ENCODE peak calls at places on chromosome 11, in eight cellular contexts. R is transverse colon, T is A549, U is H1, Q is SK-N-SH, Z is stomach, E is K562, K is esophagus muscularis mucosa. F is an unnamed sample.

GRCh38 chr11:58999291-58999680 is 60.0 kb downstream of the GLYATL1 start:
- DNase-seq in K (no peak), T (no peak), U (no peak), E (no peak), Q (no peak), R (no peak), Z (no peak), F (no peak)

GRCh38 chr11:33687733-33688479 is 12.7 kb downstream of the C11orf91 start:
- DNase-seq in R (no peak), Q (peak), Z (no peak), U (peak), K (no peak), E (peak), T (peak), F (no peak)

GRCh38 chr11:110366234-110366633 is 63.5 kb upstream of the FDX1 start:
- DNase-seq in T (no peak), Z (peak), Q (no peak), K (no peak), E (no peak), U (no peak), R (no peak), F (peak)

GRCh38 chr11:111629499-111629898 is 27.2 kb downstream of the SIK2 start:
- DNase-seq in E (no peak), T (no peak), Z (no peak), Q (no peak), R (no peak), U (no peak), K (no peak), F (no peak)

GRCh38 chr11:34331736-34332135 is 26.1 kb downstream of the ABTB2 start:
- DNase-seq in U (no peak), Q (no peak), E (no peak), Z (no peak), T (peak), K (no peak), R (no peak), F (no peak)

GRCh38 chr11:122137081-122137793 is 21.2 kb upstream of the BLID start:
- DNase-seq in R (no peak), Z (no peak), E (no peak), T (no peak), Q (no peak), U (no peak), K (no peak), F (no peak)

GRCh38 chr11:43708776-43709175 is 28.2 kb downstream of the HSD17B12 start:
- DNase-seq in K (no peak), Z (no peak), T (no peak), E (no peak), R (no peak), U (no peak), Q (peak), F (no peak)

GRCh38 chr11:126282361-126282741 is 542 bp upstream of the TIRAP start:
- DNase-seq in E (peak), U (peak), Q (peak), R (peak), K (no peak), T (no peak), Z (peak), F (peak)

GRCh38 chr11:70824590-70825300 is 426.4 kb downstream of the CTTN start:
- DNase-seq in E (no peak), U (no peak), R (no peak), K (no peak), T (no peak), Z (no peak), Q (peak), F (no peak)

GRCh38 chr11:123429851-123430735 is at the start of gene GRAMD1B:
- DNase-seq in U (peak), T (peak), Q (peak), K (no peak), Z (peak), E (no peak), R (peak), F (peak)

GRCh38 chr11:123590296-123590912 is 64.0 kb downstream of the SCN3B start:
- DNase-seq in Z (peak), T (peak), R (peak), K (no peak), Q (no peak), U (no peak), E (no peak), F (no peak)

GRCh38 chr11:36997656-36998055 is 399.6 kb upstream of the RAG2 start:
- DNase-seq in U (no peak), T (no peak), R (no peak), E (no peak), K (no peak), Z (no peak), Q (peak), F (no peak)

GRCh38 chr11:12211331-12212065 is 101.1 kb downstream of the MICAL2 start:
- DNase-seq in T (no peak), R (no peak), U (no peak), Z (no peak), K (no peak), E (no peak), Q (no peak), F (no peak)

GRCh38 chr11:111329306-111330204 is 31.2 kb downstream of the POU2AF3 start:
- DNase-seq in T (no peak), Q (no peak), R (no peak), E (no peak), K (no peak), U (no peak), Z (no peak), F (peak)

GRCh38 chr11:59555601-59556114 is 44.3 kb downstream of the OR4D9 start:
- DNase-seq in T (no peak), U (no peak), Q (peak), Z (no peak), R (no peak), K (no peak), E (no peak), F (no peak)

GRCh38 chr11:17208257-17208999 is 642 bp upstream of the PIK3C2A start:
- DNase-seq in Q (peak), E (no peak), R (peak), Z (peak), T (peak), U (no peak), K (peak), F (no peak)

GRCh38 chr11:75063732-75064314 is 32.9 kb downstream of the OR2AT4 start:
- DNase-seq in E (no peak), R (no peak), U (no peak), K (no peak), T (no peak), Q (no peak), Z (no peak), F (no peak)

GRCh38 chr11:127618721-127619120 is 618.2 kb upstream of the KIRREL3 start:
- DNase-seq in Z (no peak), E (no peak), T (no peak), K (no peak), U (no peak), R (no peak), Q (no peak), F (no peak)

GRCh38 chr11:17543574-17544180 is 539 bp downstream of the USH1C start:
- DNase-seq in U (no peak), R (peak), E (no peak), Q (no peak), Z (no peak), T (no peak), K (no peak), F (no peak)

GRCh38 chr11:8011981-8012444 is 24.9 kb downstream of the EIF3F start:
- DNase-seq in Z (no peak), Q (no peak), E (no peak), K (peak), U (no peak), T (no peak), R (no peak), F (no peak)

GRCh38 chr11:60485987-60486386 is 6.6 kb upstream of the MS4A12 start:
- DNase-seq in E (peak), Q (peak), Z (peak), R (peak), T (peak), U (peak), K (no peak), F (no peak)

GRCh38 chr11:129631201-129631600 is 184.4 kb upstream of the TMEM45B start:
- DNase-seq in T (no peak), Z (no peak), K (no peak), E (no peak), Q (no peak), R (no peak), U (no peak), F (no peak)

GRCh38 chr11:12166299-12167092 is 56.1 kb downstream of the MICAL2 start:
- DNase-seq in T (no peak), U (no peak), Z (no peak), R (no peak), Q (no peak), K (no peak), E (no peak), F (no peak)

GRCh38 chr11:36073411-36074203 is 129.7 kb downstream of the LDLRAD3 start:
- DNase-seq in T (no peak), U (no peak), R (no peak), K (no peak), E (no peak), Z (peak), Q (peak), F (peak)

GRCh38 chr11:69306821-69307220 is 12.9 kb downstream of the MYEOV start:
- DNase-seq in U (no peak), E (no peak), Z (no peak), R (no peak), T (no peak), Q (no peak), K (no peak), F (no peak)

GRCh38 chr11:73577496-73577917 is 20.4 kb downstream of the FAM168A start:
- DNase-seq in Q (peak), K (no peak), E (no peak), U (no peak), Z (no peak), R (no peak), T (no peak), F (no peak)

DNA sequence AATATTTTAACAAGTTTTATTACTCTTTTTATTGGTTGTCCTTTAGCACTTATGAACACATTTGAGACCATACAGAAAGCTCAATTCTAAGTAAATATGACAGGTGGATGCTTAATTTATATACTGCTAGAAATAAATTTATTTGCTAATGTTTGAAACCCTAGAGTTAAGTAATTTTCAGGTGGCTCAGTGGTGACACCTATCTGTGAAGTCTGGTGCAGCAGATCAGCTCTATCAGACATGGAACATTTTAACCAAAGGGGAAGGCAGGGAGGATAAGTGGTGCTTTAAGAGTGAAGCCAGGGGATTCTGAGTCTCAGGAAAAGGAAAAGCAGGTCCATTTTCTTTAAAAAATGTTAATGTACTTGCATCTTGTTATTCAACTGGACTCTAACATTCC is 175.8 kb downstream of the DSCAML1 start:
- DNase-seq in R (no peak), K (no peak), Q (no peak), Z (no peak), U (no peak), E (peak), T (no peak), F (no peak)
- TF ChIP-seq EP300 in R (no peak), K (no peak), Q (no peak), Z (no peak), U (no peak), E (no peak), T (no peak), F (no peak)

DNA sequence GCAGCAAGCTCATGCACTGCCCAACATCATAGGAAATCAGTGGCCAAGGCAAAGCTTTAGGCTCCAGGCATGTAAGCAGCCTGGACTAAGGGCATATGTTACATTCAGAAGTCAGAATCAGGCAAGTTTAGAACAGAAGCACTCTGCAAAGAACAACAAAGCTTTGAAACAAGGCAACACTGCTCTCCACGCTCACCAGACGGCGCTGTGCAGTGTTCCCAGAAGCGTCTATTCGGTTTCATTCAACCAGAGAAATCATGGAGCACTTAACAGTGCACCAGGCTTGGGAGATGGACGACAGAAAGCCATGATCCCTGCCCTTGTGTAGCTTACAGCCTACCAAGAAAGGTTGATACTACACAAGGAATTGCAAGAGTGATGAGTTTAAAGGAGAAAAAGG is 555.8 kb downstream of the BUD13 start:
- DNase-seq in Z (no peak), K (no peak), R (peak), Q (no peak), U (no peak), E (peak), T (peak), F (no peak)
- TF ChIP-seq EP300 in Z (no peak), K (no peak), R (no peak), Q (no peak), U (no peak), E (no peak), T (no peak), F (no peak)

GRCh38 chr11:62994775-62995174 is 10.0 kb upstream of the SLC22A6 start:
- DNase-seq in T (no peak), E (no peak), Z (no peak), U (no peak), R (no peak), Q (no peak), K (no peak), F (no peak)
- TF ChIP-seq EP300 in T (no peak), E (no peak), Z (no peak), U (no peak), R (no peak), Q (no peak), K (no peak), F (no peak)

DNA sequence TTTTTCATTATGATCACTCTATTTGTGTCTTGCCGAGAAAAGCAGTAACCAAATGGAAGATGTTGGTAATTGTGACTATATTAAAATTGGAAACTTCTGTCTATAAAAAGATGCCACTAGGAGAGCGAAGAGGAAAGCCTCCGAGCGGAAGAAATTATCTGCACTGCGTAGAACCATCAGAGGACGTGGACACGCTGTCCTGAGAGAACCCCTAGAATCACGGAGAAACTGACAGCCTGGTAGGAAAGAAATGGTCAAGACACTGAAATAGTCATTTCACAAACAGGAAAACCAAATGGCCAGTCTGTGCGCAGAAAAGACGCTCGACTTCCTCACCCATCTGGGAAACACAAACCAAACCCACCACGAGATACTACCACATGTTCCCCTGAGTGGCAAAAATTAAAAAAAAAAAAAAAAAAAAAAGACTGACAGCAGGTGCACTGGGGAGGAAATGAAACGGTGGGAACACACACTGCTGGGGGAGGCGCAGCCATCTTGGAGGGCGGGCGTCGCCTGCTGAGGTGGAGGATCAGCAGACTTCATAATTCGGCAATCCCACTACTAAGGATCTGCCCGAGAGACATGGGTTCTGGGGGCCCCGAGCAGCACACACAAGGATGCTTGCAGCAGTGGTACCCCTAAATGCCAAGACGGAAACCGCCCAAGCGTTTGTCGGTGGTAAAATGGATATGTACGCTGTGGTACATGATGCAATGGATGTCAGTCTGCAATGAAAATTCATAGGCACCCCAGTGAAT is 21.3 kb downstream of the IFITM10 start:
- DNase-seq in Z (no peak), E (no peak), Q (no peak), R (no peak), K (no peak), U (no peak), T (no peak), F (no peak)
- TF ChIP-seq EP300 in Z (no peak), E (no peak), Q (no peak), R (no peak), K (no peak), U (no peak), T (no peak), F (no peak)